ENCODE peak calls at places on chromosomes 4 and X, in seven cellular contexts. I is endothelial cell of umbilical vein, D is right lobe of liver, B is testis, F is lower leg skin, V is HCT116, U is IMR-90. T is an unnamed sample.

GRCh38 chrX:74536142-74537010 is 78.0 kb downstream of the RLIM start:
- DNase-seq in U (peak), F (peak), I (peak), V (no peak), B (peak), D (peak), T (peak)

GRCh38 chr4:152850377-152850776 is 70.6 kb downstream of the ARFIP1 start:
- DNase-seq in D (peak), B (no peak), V (no peak), F (no peak), I (no peak), U (peak), T (no peak)

GRCh38 chrX:47749185-47749967 is 87.3 kb upstream of the ZNF81 start:
- DNase-seq in V (no peak), I (no peak), F (no peak), D (no peak), U (peak), B (peak), T (no peak)

GRCh38 chrX:108701633-108702032 is 34.7 kb downstream of the IRS4 start:
- DNase-seq in U (no peak), F (no peak), V (no peak), D (no peak), B (no peak), I (no peak), T (no peak)

GRCh38 chr4:99722662-99723061 is 65.0 kb upstream of the C4orf54 start:
- DNase-seq in D (no peak), V (no peak), B (no peak), U (peak), I (no peak), F (no peak), T (no peak)

GRCh38 chr4:80072607-80073361 is at the start of gene ANTXR2:
- DNase-seq in U (peak), I (peak), F (peak), B (peak), D (peak), V (peak), T (peak)

GRCh38 chr4:110005461-110006056 is 92.9 kb downstream of the EGF start:
- DNase-seq in F (no peak), I (peak), V (peak), U (peak), D (no peak), B (no peak), T (no peak)

GRCh38 chr4:130336585-130337217 is 1240.7 kb downstream of the C4orf33 start:
- DNase-seq in B (no peak), D (no peak), V (peak), I (peak), U (peak), F (no peak), T (no peak)

GRCh38 chr4:67556426-67556825 is 2.1 kb upstream of the STAP1 start:
- DNase-seq in I (no peak), U (no peak), F (no peak), V (no peak), D (no peak), B (no peak), T (no peak)

GRCh38 chrX:53279296-53280237 is 1.8 kb downstream of the IQSEC2 start:
- DNase-seq in D (no peak), B (no peak), F (no peak), V (no peak), U (no peak), I (no peak), T (no peak)

GRCh38 chrX:154333116-154333515 is 37.5 kb downstream of the TKTL1 start:
- DNase-seq in V (no peak), D (no peak), U (no peak), I (no peak), F (no peak), B (no peak), T (no peak)

GRCh38 chr4:147734496-147734895 is 2.6 kb downstream of the ARHGAP10 start:
- DNase-seq in B (no peak), I (no peak), V (no peak), D (no peak), F (no peak), U (no peak), T (no peak)

GRCh38 chr4:147732516-147733193 is 767 bp downstream of the ARHGAP10 start:
- DNase-seq in I (peak), B (peak), V (no peak), U (peak), D (peak), F (no peak), T (peak)

GRCh38 chr4:147733614-147734344 is 1.9 kb downstream of the ARHGAP10 start:
- DNase-seq in B (peak), V (no peak), D (no peak), U (peak), F (peak), I (peak), T (no peak)

GRCh38 chr4:147730333-147730732 is 1.6 kb upstream of the ARHGAP10 start:
- DNase-seq in U (no peak), D (no peak), B (no peak), F (no peak), V (no peak), I (no peak), T (no peak)

DNA sequence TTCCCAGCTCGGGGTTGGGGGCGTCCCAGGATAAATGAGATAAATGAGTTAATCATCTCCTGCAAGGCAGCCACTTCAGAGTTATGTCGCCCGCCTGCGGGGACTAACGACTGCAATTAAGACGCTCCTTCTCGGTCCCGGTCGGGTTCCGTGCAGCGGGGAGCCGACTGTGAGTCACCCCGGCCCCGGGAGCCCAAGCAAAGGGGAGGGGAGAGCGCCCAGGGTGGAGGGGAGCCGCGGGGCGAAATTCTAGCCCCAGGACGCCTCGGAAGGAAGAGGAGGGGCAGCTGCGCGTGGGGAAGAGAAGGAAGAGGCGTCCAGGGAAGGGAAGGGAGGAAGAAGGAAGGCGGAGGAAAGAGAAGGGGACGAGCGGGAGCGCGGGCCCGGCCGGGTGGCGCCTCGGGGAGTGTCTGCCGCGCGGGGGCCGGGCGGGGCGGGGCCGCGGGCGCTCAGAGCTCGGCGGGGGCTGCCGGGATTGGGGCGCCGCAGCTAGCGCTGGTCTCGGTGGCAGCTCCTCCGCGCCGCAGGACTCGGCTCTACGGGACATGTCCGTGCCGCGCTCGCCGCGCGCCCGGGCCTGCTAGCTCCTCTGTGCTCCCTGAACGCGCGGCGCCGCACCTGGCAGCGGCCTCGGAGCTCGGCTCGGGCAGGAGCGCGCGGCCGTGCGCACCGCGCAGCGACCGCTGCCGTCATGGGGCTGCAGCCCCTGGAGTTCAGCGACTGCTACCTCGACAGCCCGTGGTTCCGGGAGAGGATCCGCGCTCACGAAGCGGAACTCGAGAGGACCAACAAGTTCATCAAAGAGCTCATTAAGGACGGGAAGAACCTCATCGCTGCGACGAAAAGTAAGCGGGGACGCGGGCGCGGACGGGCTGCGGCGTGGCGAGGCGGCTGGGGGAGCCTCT is at the start of gene ARHGAP10:
- DNase-seq in F (peak), B (peak), D (peak), I (peak), U (peak), V (no peak), T (peak)
- TF ChIP-seq POLR2A in F (no peak), B (peak), D (peak), I (peak), U (peak), V (peak), T (peak)

DNA sequence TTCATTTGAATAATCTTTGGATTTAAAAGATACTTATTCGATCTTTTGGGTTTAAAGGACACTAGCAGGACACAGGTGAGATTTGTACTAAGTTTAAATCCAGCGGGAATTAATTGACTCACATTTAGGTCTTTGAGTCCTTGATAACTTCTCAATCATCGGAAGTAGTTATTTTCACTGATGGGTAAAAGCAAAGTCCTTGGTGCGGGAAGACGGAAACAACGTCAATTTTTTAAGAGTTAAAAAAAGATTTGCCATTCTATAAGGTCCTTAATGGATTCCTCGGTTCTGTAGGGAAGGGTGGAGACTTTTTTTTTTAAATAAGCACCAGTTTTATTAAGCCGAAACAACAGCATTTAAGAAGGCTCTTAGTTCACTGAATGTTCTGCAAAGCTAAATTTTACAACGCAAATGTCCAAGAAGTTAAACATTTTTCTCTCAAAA is 2.9 kb downstream of the TMSB4X start:
- DNase-seq in V (no peak), F (no peak), U (no peak), I (no peak), B (no peak), D (no peak), T (no peak)
- TF ChIP-seq POLR2A in V (peak), F (no peak), U (peak), I (no peak), B (no peak), D (no peak), T (no peak)

DNA sequence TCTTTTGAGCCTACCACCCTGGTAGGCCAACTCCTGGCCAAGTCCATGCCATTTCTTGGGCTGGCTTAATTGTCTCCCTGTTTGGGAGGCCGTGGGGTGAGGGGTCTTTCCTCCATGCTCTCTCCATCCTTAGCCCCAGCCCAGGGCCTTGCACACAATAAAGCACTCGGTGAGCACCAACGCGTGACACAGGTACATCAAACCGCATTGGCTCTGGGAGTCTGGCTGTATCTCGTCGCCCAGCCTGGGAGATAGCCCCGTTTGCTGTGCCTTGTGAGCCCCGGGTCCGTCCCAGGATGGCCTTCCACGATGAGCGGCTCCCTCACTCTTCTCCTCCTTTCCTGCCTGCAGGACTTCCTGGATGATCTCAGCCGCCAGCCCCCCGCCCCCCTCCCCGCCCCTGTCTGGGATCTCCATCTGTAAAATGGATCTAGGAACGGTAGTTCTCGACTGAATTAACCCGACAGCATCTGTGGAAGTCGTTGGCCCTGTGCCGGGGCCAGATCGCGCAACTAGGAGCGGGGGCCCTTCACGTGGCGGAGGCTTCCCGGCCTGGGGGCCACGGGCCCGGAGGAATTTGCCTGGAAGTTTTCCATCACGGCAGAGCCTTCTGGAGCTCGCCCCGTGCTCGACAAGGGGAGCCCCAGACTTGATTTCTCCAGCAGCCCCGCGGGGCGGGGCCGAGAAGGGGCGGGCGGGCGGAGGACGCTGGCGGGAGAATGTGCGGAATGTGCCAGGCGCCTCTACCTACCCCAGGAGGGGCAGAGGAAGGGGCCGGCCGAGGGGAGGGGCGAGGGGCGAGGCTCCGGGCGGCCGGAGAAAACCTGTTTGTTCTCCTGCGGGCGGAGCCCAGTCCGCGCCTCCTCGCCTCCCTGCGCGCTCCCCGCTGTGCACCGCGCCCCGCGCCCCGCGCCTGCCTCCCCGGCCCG is at the start of gene ZNF185:
- DNase-seq in U (no peak), I (peak), D (no peak), F (no peak), B (peak), V (no peak), T (no peak)
- TF ChIP-seq POLR2A in U (no peak), I (no peak), D (no peak), F (no peak), B (no peak), V (no peak), T (no peak)

GRCh38 chr4:1856071-1856919 is at the start of gene LETM1:
- DNase-seq in V (peak), U (peak), I (peak), D (peak), F (peak), B (peak), T (peak)
- TF ChIP-seq POLR2A in V (peak), U (peak), I (peak), D (peak), F (no peak), B (peak), T (peak)